ENCODE peak calls at places on chromosomes 6 and 20, in four cellular contexts. One of them, this sample, is unnamed.

GRCh38 chr6:111600154-111600553 is 5.5 kb downstream of the TRAF3IP2 start:
- DNase-seq in left ventricle myocardium inferior: no peak
- DNase-seq in Daoy: no peak
- DNase-seq in hepatocyte: no peak
- DNase-seq in this sample: no peak

GRCh38 chr6:32194825-32195651 is 2.6 kb upstream of the GPSM3 start:
- DNase-seq in left ventricle myocardium inferior: no peak
- DNase-seq in hepatocyte: peak; percentile 75
- DNase-seq in Daoy: peak; percentile 50
- DNase-seq in this sample: peak; percentile 76

GRCh38 chr6:138818496-138819194 is 22.8 kb downstream of the ECT2L start:
- DNase-seq in Daoy: no peak
- DNase-seq in left ventricle myocardium inferior: no peak
- DNase-seq in hepatocyte: no peak
- DNase-seq in this sample: no peak

GRCh38 chr6:134247271-134247833 is 70.6 kb downstream of the SGK1 start:
- DNase-seq in left ventricle myocardium inferior: no peak
- DNase-seq in hepatocyte: peak; percentile 12
- DNase-seq in Daoy: no peak
- DNase-seq in this sample: no peak

GRCh38 chr20:11890331-11891080 is 27.2 kb upstream of the BTBD3 start:
- DNase-seq in left ventricle myocardium inferior: peak; percentile 90
- DNase-seq in hepatocyte: peak; percentile 96
- DNase-seq in Daoy: peak; percentile 93
- DNase-seq in this sample: peak; percentile 94

GRCh38 chr20:57947421-57948176 is 237.8 kb upstream of the PMEPA1 start:
- DNase-seq in hepatocyte: no peak
- DNase-seq in Daoy: peak; percentile 81
- DNase-seq in left ventricle myocardium inferior: peak; percentile 34
- DNase-seq in this sample: no peak

GRCh38 chr6:80548496-80548895 is 442.0 kb downstream of the BCKDHB start:
- DNase-seq in Daoy: peak; percentile 27
- DNase-seq in left ventricle myocardium inferior: no peak
- DNase-seq in hepatocyte: no peak
- DNase-seq in this sample: no peak

GRCh38 chr20:24027229-24027628 is 38.6 kb upstream of the GGTLC1 start:
- DNase-seq in hepatocyte: no peak
- DNase-seq in left ventricle myocardium inferior: peak; percentile 54
- DNase-seq in Daoy: no peak
- DNase-seq in this sample: peak; percentile 39

GRCh38 chr6:21636876-21637275 is 43.3 kb downstream of the SOX4 start:
- DNase-seq in left ventricle myocardium inferior: no peak
- DNase-seq in Daoy: no peak
- DNase-seq in hepatocyte: no peak
- DNase-seq in this sample: no peak

GRCh38 chr6:16047435-16047834 is 81.5 kb upstream of the MYLIP start:
- DNase-seq in Daoy: no peak
- DNase-seq in hepatocyte: no peak
- DNase-seq in left ventricle myocardium inferior: no peak
- DNase-seq in this sample: no peak

GRCh38 chr6:155196891-155197290 is 66.9 kb upstream of the CLDN20 start:
- DNase-seq in hepatocyte: no peak
- DNase-seq in Daoy: no peak
- DNase-seq in left ventricle myocardium inferior: no peak
- DNase-seq in this sample: no peak

GRCh38 chr6:53437557-53438202 is 88.9 kb upstream of the ELOVL5 start:
- DNase-seq in left ventricle myocardium inferior: no peak
- DNase-seq in hepatocyte: peak; percentile 82
- DNase-seq in Daoy: peak; percentile 78
- DNase-seq in this sample: peak; percentile 71

GRCh38 chr6:25177629-25178028 is 101.5 kb upstream of the CARMIL1 start:
- DNase-seq in left ventricle myocardium inferior: no peak
- DNase-seq in hepatocyte: no peak
- DNase-seq in Daoy: no peak
- DNase-seq in this sample: no peak

GRCh38 chr6:156905801-156906200 is 128.6 kb downstream of the ARID1B start:
- DNase-seq in left ventricle myocardium inferior: no peak
- DNase-seq in Daoy: no peak
- DNase-seq in hepatocyte: no peak
- DNase-seq in this sample: no peak

GRCh38 chr20:5316188-5317158 is at the start of gene PROKR2:
- DNase-seq in Daoy: peak; percentile 26
- DNase-seq in hepatocyte: peak; percentile 28
- DNase-seq in left ventricle myocardium inferior: no peak
- DNase-seq in this sample: peak; percentile 29

GRCh38 chr6:30071081-30071818 is 4.3 kb downstream of the PPP1R11 start:
- DNase-seq in hepatocyte: peak; percentile 68
- DNase-seq in left ventricle myocardium inferior: peak; percentile 40
- DNase-seq in Daoy: peak; percentile 51
- DNase-seq in this sample: peak; percentile 31

GRCh38 chr6:151445482-151445881 is 6.4 kb downstream of the RMND1 start:
- DNase-seq in Daoy: no peak
- DNase-seq in left ventricle myocardium inferior: no peak
- DNase-seq in hepatocyte: no peak
- DNase-seq in this sample: no peak

GRCh38 chr6:16003197-16003491 is 125.7 kb upstream of the MYLIP start:
- DNase-seq in left ventricle myocardium inferior: no peak
- DNase-seq in Daoy: no peak
- DNase-seq in hepatocyte: no peak
- DNase-seq in this sample: no peak

GRCh38 chr6:41975276-41975675 is 33.7 kb upstream of the CCND3 start:
- DNase-seq in left ventricle myocardium inferior: no peak
- DNase-seq in hepatocyte: no peak
- DNase-seq in Daoy: no peak
- DNase-seq in this sample: no peak

GRCh38 chr6:15628499-15629131 is 34.2 kb downstream of the DTNBP1 start:
- DNase-seq in Daoy: peak; percentile 80
- DNase-seq in hepatocyte: peak; percentile 8
- DNase-seq in left ventricle myocardium inferior: no peak
- DNase-seq in this sample: peak; percentile 44

GRCh38 chr6:33071579-33071978 is 1.9 kb downstream of the HLA-DPA1 start:
- DNase-seq in hepatocyte: no peak
- DNase-seq in Daoy: no peak
- DNase-seq in left ventricle myocardium inferior: no peak
- DNase-seq in this sample: no peak

GRCh38 chr6:128981716-128982115 is 98.8 kb downstream of the LAMA2 start:
- DNase-seq in left ventricle myocardium inferior: no peak
- DNase-seq in Daoy: peak; percentile 4
- DNase-seq in hepatocyte: no peak
- DNase-seq in this sample: no peak

GRCh38 chr6:73515204-73516101 is 5.4 kb downstream of the EEF1A1 start:
- DNase-seq in hepatocyte: peak; percentile 83
- DNase-seq in Daoy: peak; percentile 73
- DNase-seq in left ventricle myocardium inferior: no peak
- DNase-seq in this sample: peak; percentile 79

GRCh38 chr6:151400473-151400872 is 9.1 kb upstream of the ZBTB2 start:
- DNase-seq in Daoy: no peak
- DNase-seq in left ventricle myocardium inferior: no peak
- DNase-seq in hepatocyte: no peak
- DNase-seq in this sample: no peak

GRCh38 chr6:111745186-111745585 is 128.1 kb downstream of the FYN start:
- DNase-seq in hepatocyte: no peak
- DNase-seq in left ventricle myocardium inferior: no peak
- DNase-seq in Daoy: no peak
- DNase-seq in this sample: no peak

GRCh38 chr20:41308726-41309413 is 8.7 kb downstream of the ZHX3 start:
- DNase-seq in hepatocyte: no peak
- DNase-seq in left ventricle myocardium inferior: no peak
- DNase-seq in Daoy: no peak
- DNase-seq in this sample: no peak

GRCh38 chr6:2688416-2689064 is 62.2 kb downstream of the MYLK4 start:
- DNase-seq in hepatocyte: no peak
- DNase-seq in left ventricle myocardium inferior: no peak
- DNase-seq in Daoy: peak; percentile 81
- DNase-seq in this sample: no peak

GRCh38 chr6:130958468-130958867 is 104.6 kb downstream of the EPB41L2 start:
- DNase-seq in left ventricle myocardium inferior: no peak
- DNase-seq in hepatocyte: no peak
- DNase-seq in Daoy: peak; percentile 34
- DNase-seq in this sample: no peak

GRCh38 chr20:63686492-63687321 is 9.7 kb upstream of the TNFRSF6B start:
- DNase-seq in Daoy: peak; percentile 69
- DNase-seq in left ventricle myocardium inferior: peak; percentile 78
- DNase-seq in hepatocyte: peak; percentile 60
- DNase-seq in this sample: no peak

GRCh38 chr6:166942393-166943168 is 13.8 kb downstream of the RNASET2 start:
- DNase-seq in hepatocyte: peak; percentile 45
- DNase-seq in left ventricle myocardium inferior: no peak
- DNase-seq in Daoy: no peak
- DNase-seq in this sample: no peak

GRCh38 chr6:108653864-108654402 is 93.2 kb downstream of the FOXO3 start:
- DNase-seq in left ventricle myocardium inferior: peak; percentile 78
- DNase-seq in Daoy: no peak
- DNase-seq in hepatocyte: no peak
- DNase-seq in this sample: no peak

GRCh38 chr6:134317471-134318131 is at the start of gene SGK1:
- DNase-seq in Daoy: peak; percentile 46
- DNase-seq in left ventricle myocardium inferior: no peak
- DNase-seq in hepatocyte: peak; percentile 43
- DNase-seq in this sample: peak; percentile 35

This sample was measured in A673.